ENCODE peak calls at places on chromosomes 5 and 9, in six cellular contexts. One of them, this sample, is unnamed.
A peak's percentile ranks its signal among the peaks of the same experiment; 100 is the strongest.

GRCh38 chr9:134189475-134190231 is 25.3 kb upstream of the RNU6ATAC start:
- DNase-seq in RPMI8226: no peak
- DNase-seq in H1: no peak
- DNase-seq in NCI-H345: no peak
- DNase-seq in EL: no peak
- DNase-seq in T1000: no peak
- DNase-seq in this sample: no peak

GRCh38 chr5:146944764-146945710 is 66.5 kb upstream of the PPP2R2B start:
- DNase-seq in RPMI8226: no peak
- DNase-seq in H1: no peak
- DNase-seq in NCI-H345: no peak
- DNase-seq in EL: no peak
- DNase-seq in T1000: no peak
- DNase-seq in this sample: no peak

GRCh38 chr9:33818167-33818831 is 1.3 kb downstream of the UBE2R2 start:
- DNase-seq in RPMI8226: no peak
- DNase-seq in H1: no peak
- DNase-seq in NCI-H345: no peak
- DNase-seq in EL: peak; percentile 12
- DNase-seq in T1000: no peak
- DNase-seq in this sample: no peak

GRCh38 chr5:113105693-113106280 is 129.2 kb downstream of the DCP2 start:
- DNase-seq in RPMI8226: no peak
- DNase-seq in H1: no peak
- DNase-seq in NCI-H345: no peak
- DNase-seq in EL: no peak
- DNase-seq in T1000: no peak
- DNase-seq in this sample: no peak

GRCh38 chr9:91549177-91549576 is 125.5 kb upstream of the NFIL3 start:
- DNase-seq in RPMI8226: no peak
- DNase-seq in H1: no peak
- DNase-seq in NCI-H345: no peak
- DNase-seq in EL: no peak
- DNase-seq in T1000: no peak
- DNase-seq in this sample: no peak

GRCh38 chr5:137753227-137753985 is 757 bp downstream of the HNRNPA0 start:
- DNase-seq in RPMI8226: peak; percentile 24
- DNase-seq in H1: no peak
- DNase-seq in NCI-H345: peak; percentile 26
- DNase-seq in EL: no peak
- DNase-seq in T1000: no peak
- DNase-seq in this sample: no peak

GRCh38 chr9:35914307-35914807 is 5.1 kb downstream of the SPAAR start:
- DNase-seq in RPMI8226: peak; percentile 37
- DNase-seq in H1: no peak
- DNase-seq in NCI-H345: no peak
- DNase-seq in EL: peak; percentile 28
- DNase-seq in T1000: no peak
- DNase-seq in this sample: no peak

GRCh38 chr5:37738057-37738691 is 101.7 kb downstream of the GDNF start:
- DNase-seq in RPMI8226: peak; percentile 89
- DNase-seq in H1: no peak
- DNase-seq in NCI-H345: no peak
- DNase-seq in EL: peak; percentile 96
- DNase-seq in T1000: peak; percentile 48
- DNase-seq in this sample: no peak

GRCh38 chr5:118891252-118891651 is 97.1 kb downstream of the DTWD2 start:
- DNase-seq in RPMI8226: no peak
- DNase-seq in H1: no peak
- DNase-seq in NCI-H345: no peak
- DNase-seq in EL: no peak
- DNase-seq in T1000: no peak
- DNase-seq in this sample: no peak

GRCh38 chr9:105479846-105480245 is 32.0 kb downstream of the FSD1L start:
- DNase-seq in RPMI8226: no peak
- DNase-seq in H1: no peak
- DNase-seq in NCI-H345: no peak
- DNase-seq in EL: no peak
- DNase-seq in T1000: no peak
- DNase-seq in this sample: no peak

GRCh38 chr5:168587987-168588386 is 8.8 kb upstream of the PANK3 start:
- DNase-seq in RPMI8226: no peak
- DNase-seq in H1: no peak
- DNase-seq in NCI-H345: no peak
- DNase-seq in EL: no peak
- DNase-seq in T1000: no peak
- DNase-seq in this sample: no peak

GRCh38 chr9:113215142-113215541 is 5.9 kb downstream of the FKBP15 start:
- DNase-seq in RPMI8226: peak; percentile 38
- DNase-seq in H1: no peak
- DNase-seq in NCI-H345: no peak
- DNase-seq in EL: peak; percentile 14
- DNase-seq in T1000: no peak
- DNase-seq in this sample: no peak

GRCh38 chr9:124322618-124323432 is 65.1 kb downstream of the NEK6 start:
- DNase-seq in RPMI8226: no peak
- DNase-seq in H1: no peak
- DNase-seq in NCI-H345: no peak
- DNase-seq in EL: no peak
- DNase-seq in T1000: no peak
- DNase-seq in this sample: no peak

GRCh38 chr5:168740821-168741213 is 161.6 kb upstream of the PANK3 start:
- DNase-seq in RPMI8226: no peak
- DNase-seq in H1: no peak
- DNase-seq in NCI-H345: no peak
- DNase-seq in EL: no peak
- DNase-seq in T1000: no peak
- DNase-seq in this sample: no peak

GRCh38 chr9:109315889-109316640 is 4.8 kb downstream of the EPB41L4B start:
- DNase-seq in RPMI8226: no peak
- DNase-seq in H1: no peak
- DNase-seq in NCI-H345: peak; percentile 87
- DNase-seq in EL: peak; percentile 71
- DNase-seq in T1000: peak; percentile 66
- DNase-seq in this sample: no peak

GRCh38 chr5:523658-524441 is 399 bp downstream of the SLC9A3 start:
- DNase-seq in RPMI8226: no peak
- DNase-seq in H1: no peak
- DNase-seq in NCI-H345: no peak
- DNase-seq in EL: no peak
- DNase-seq in T1000: no peak
- DNase-seq in this sample: no peak

GRCh38 chr9:3746296-3747275 is 220.8 kb upstream of the RFX3 start:
- DNase-seq in RPMI8226: peak; percentile 13
- DNase-seq in H1: no peak
- DNase-seq in NCI-H345: no peak
- DNase-seq in EL: peak; percentile 89
- DNase-seq in T1000: no peak
- DNase-seq in this sample: no peak

GRCh38 chr5:132102101-132102701 is 28.6 kb downstream of the CSF2 start:
- DNase-seq in RPMI8226: peak; percentile 25
- DNase-seq in H1: no peak
- DNase-seq in NCI-H345: no peak
- DNase-seq in EL: no peak
- DNase-seq in T1000: no peak
- DNase-seq in this sample: no peak

GRCh38 chr9:26950521-26950920 is 3.5 kb upstream of the PLAA start:
- DNase-seq in RPMI8226: no peak
- DNase-seq in H1: no peak
- DNase-seq in NCI-H345: no peak
- DNase-seq in EL: peak; percentile 4
- DNase-seq in T1000: no peak
- DNase-seq in this sample: no peak

GRCh38 chr9:131826966-131827525 is 87.2 kb upstream of the RAPGEF1 start:
- DNase-seq in RPMI8226: no peak
- DNase-seq in H1: no peak
- DNase-seq in NCI-H345: no peak
- DNase-seq in EL: no peak
- DNase-seq in T1000: no peak
- DNase-seq in this sample: no peak

GRCh38 chr5:174045470-174046025 is at the start of gene NSG2:
- DNase-seq in RPMI8226: peak; percentile 93
- DNase-seq in H1: peak; percentile 87
- DNase-seq in NCI-H345: peak; percentile 92
- DNase-seq in EL: peak; percentile 83
- DNase-seq in T1000: no peak
- DNase-seq in this sample: peak; percentile 84

GRCh38 chr9:134486127-134486995 is 155.2 kb upstream of the COL5A1 start:
- DNase-seq in RPMI8226: no peak
- DNase-seq in H1: no peak
- DNase-seq in NCI-H345: no peak
- DNase-seq in EL: no peak
- DNase-seq in T1000: no peak
- DNase-seq in this sample: no peak

GRCh38 chr5:9062873-9063272 is 483.0 kb downstream of the SEMA5A start:
- DNase-seq in RPMI8226: no peak
- DNase-seq in H1: no peak
- DNase-seq in NCI-H345: no peak
- DNase-seq in EL: no peak
- DNase-seq in T1000: no peak
- DNase-seq in this sample: no peak